ENCODE peak calls at places on chromosomes 11 and 22, in four cellular contexts. L is mesothelial cell of epicardium, A is NCI-H345, M is T47D. U is an unnamed sample.

GRCh38 chr22:36872866-36873498 is 12.2 kb downstream of the NCF4 start:
- DNase-seq in L (no peak), A (no peak), M (no peak), U (no peak)

GRCh38 chr22:30582788-30583575 is 8.5 kb upstream of the GAL3ST1 start:
- DNase-seq in L (no peak), A (no peak), M (no peak), U (no peak)

GRCh38 chr22:39522567-39523300 is 2.4 kb downstream of the ATF4 start:
- DNase-seq in L (no peak), A (peak), M (peak), U (no peak)

GRCh38 chr11:13260963-13261599 is 16.5 kb upstream of the BMAL1 start:
- DNase-seq in L (no peak), A (no peak), M (no peak), U (no peak)

GRCh38 chr22:39937881-39938280 is 22.3 kb upstream of the TMA7B start:
- DNase-seq in L (no peak), A (no peak), M (no peak), U (no peak)

GRCh38 chr11:93484716-93485115 is 58.5 kb downstream of the SMCO4 start:
- DNase-seq in L (no peak), A (no peak), M (no peak), U (no peak)

GRCh38 chr11:11148104-11148509 is 204.9 kb downstream of the CSNK2A3 start:
- DNase-seq in L (peak), A (no peak), M (peak), U (no peak)

GRCh38 chr11:129950319-129951034 is 52.2 kb downstream of the PRDM10 start:
- DNase-seq in L (no peak), A (no peak), M (peak), U (no peak)

GRCh38 chr22:37501610-37502341 is 15.6 kb upstream of the MFNG start:
- DNase-seq in L (no peak), A (no peak), M (peak), U (no peak)

GRCh38 chr11:65352783-65353182 is 1.8 kb upstream of the TIGD3 start:
- DNase-seq in L (no peak), A (no peak), M (no peak), U (no peak)

GRCh38 chr11:102204174-102204573 is 93.9 kb downstream of the YAP1 start:
- DNase-seq in L (no peak), A (no peak), M (no peak), U (no peak)

GRCh38 chr11:13384837-13385417 is 78.1 kb downstream of the BTBD10 start:
- DNase-seq in L (no peak), A (peak), M (peak), U (no peak)